ENCODE peak calls at places on chromosomes 7 and 10, in seven cellular contexts. W, E, P, Y, L, V and R are unnamed samples.

GRCh38 chr7:36653011-36653670 is 71.2 kb downstream of the AOAH start:
- DNase-seq in W (no peak), E (no peak), P (no peak), Y (no peak), L (no peak), V (no peak), R (no peak)

GRCh38 chr7:157037028-157037427 is 26.6 kb upstream of the MNX1 start:
- DNase-seq in W (no peak), E (no peak), P (no peak), Y (no peak), L (no peak), V (no peak), R (no peak)

GRCh38 chr10:115093776-115094361 is 704 bp downstream of the ATRNL1 start:
- DNase-seq in W (no peak), E (no peak), P (no peak), Y (no peak), L (no peak), V (peak), R (no peak)

GRCh38 chr10:123139521-123140163 is 3.9 kb downstream of the HMX3 start:
- DNase-seq in W (no peak), E (no peak), P (no peak), Y (no peak), L (peak), V (peak), R (no peak)

GRCh38 chr10:71331736-71332135 is 12.7 kb downstream of the SLC29A3 start:
- DNase-seq in W (no peak), E (no peak), P (no peak), Y (no peak), L (no peak), V (no peak), R (no peak)

GRCh38 chr7:103347507-103348267 is at the start of gene PSMC2:
- DNase-seq in W (peak), E (peak), P (peak), Y (peak), L (peak), V (peak), R (peak)

GRCh38 chr7:155536451-155536850 is 9.9 kb downstream of the CNPY1 start:
- DNase-seq in W (no peak), E (no peak), P (no peak), Y (no peak), L (no peak), V (no peak), R (no peak)

GRCh38 chr7:135333196-135333595 is 99.6 kb downstream of the STRA8 start:
- DNase-seq in W (no peak), E (no peak), P (no peak), Y (no peak), L (no peak), V (no peak), R (no peak)

GRCh38 chr10:45376364-45376801 is 2.4 kb downstream of the ALOX5 start:
- DNase-seq in W (no peak), E (no peak), P (no peak), Y (no peak), L (no peak), V (peak), R (no peak)

GRCh38 chr7:322111-322671 is 32.2 kb downstream of the FOXL3 start:
- DNase-seq in W (peak), E (no peak), P (no peak), Y (peak), L (peak), V (peak), R (peak)

GRCh38 chr10:125120046-125120710 is 40.2 kb downstream of the CTBP2 start:
- DNase-seq in W (no peak), E (no peak), P (no peak), Y (no peak), L (no peak), V (no peak), R (no peak)

GRCh38 chr7:17996442-17997223 is 31.0 kb downstream of the PRPS1L1 start:
- DNase-seq in W (no peak), E (no peak), P (no peak), Y (no peak), L (no peak), V (no peak), R (no peak)

GRCh38 chr10:100897976-100898375 is 14.8 kb upstream of the SLF2 start:
- DNase-seq in W (no peak), E (no peak), P (no peak), Y (no peak), L (no peak), V (no peak), R (no peak)

GRCh38 chr7:95047291-95047690 is 139.9 kb downstream of the PPP1R9A start:
- DNase-seq in W (no peak), E (no peak), P (no peak), Y (no peak), L (no peak), V (no peak), R (no peak)

GRCh38 chr10:116849271-116850057 is at the start of gene ENO4:
- DNase-seq in W (peak), E (peak), P (peak), Y (no peak), L (peak), V (peak), R (no peak)

GRCh38 chr7:87155788-87156187 is 3.5 kb downstream of the DMTF1 start:
- DNase-seq in W (no peak), E (no peak), P (no peak), Y (no peak), L (no peak), V (no peak), R (no peak)

GRCh38 chr7:150401861-150402631 is 22.9 kb downstream of the ZNF775 start:
- DNase-seq in W (no peak), E (no peak), P (no peak), Y (no peak), L (no peak), V (no peak), R (no peak)

GRCh38 chr7:55250313-55250712 is 114.8 kb upstream of the LANCL2 start:
- DNase-seq in W (no peak), E (no peak), P (no peak), Y (no peak), L (peak), V (no peak), R (no peak)

GRCh38 chr7:100157334-100158228 is 942 bp downstream of the TRAPPC14 start:
- DNase-seq in W (no peak), E (peak), P (no peak), Y (no peak), L (peak), V (no peak), R (no peak)

GRCh38 chr7:94216944-94217461 is 177.7 kb upstream of the COL1A2 start:
- DNase-seq in W (no peak), E (no peak), P (no peak), Y (no peak), L (no peak), V (no peak), R (no peak)

GRCh38 chr7:106679153-106679931 is 18.4 kb upstream of the CCDC71L start:
- DNase-seq in W (no peak), E (peak), P (no peak), Y (no peak), L (no peak), V (peak), R (no peak)

GRCh38 chr10:59905735-59906416 is 480 bp downstream of the CCDC6 start:
- DNase-seq in W (peak), E (no peak), P (no peak), Y (no peak), L (no peak), V (no peak), R (no peak)

GRCh38 chr7:3846738-3847137 is 545.7 kb downstream of the SDK1 start:
- DNase-seq in W (no peak), E (no peak), P (no peak), Y (no peak), L (no peak), V (no peak), R (no peak)

GRCh38 chr7:97090761-97091353 is 26.6 kb upstream of the SDHAF3 start:
- DNase-seq in W (no peak), E (no peak), P (no peak), Y (no peak), L (no peak), V (no peak), R (no peak)

GRCh38 chr10:103124420-103125096 is 68.5 kb downstream of the NT5C2 start:
- DNase-seq in W (no peak), E (no peak), P (no peak), Y (no peak), L (no peak), V (peak), R (no peak)

GRCh38 chr10:74612195-74612594 is 214.2 kb upstream of the KAT6B start:
- DNase-seq in W (no peak), E (no peak), P (no peak), Y (no peak), L (no peak), V (no peak), R (no peak)

GRCh38 chr10:100338434-100339036 is 8.5 kb upstream of the SCD start:
- DNase-seq in W (peak), E (no peak), P (no peak), Y (peak), L (peak), V (peak), R (peak)

GRCh38 chr10:11886851-11887250 is 63.7 kb downstream of the PROSER2 start:
- DNase-seq in W (no peak), E (no peak), P (no peak), Y (no peak), L (no peak), V (peak), R (no peak)